ENCODE peak calls at places on chromosomes 6 and 20, in seven cellular contexts. D, P, U, I, Y, F and C are unnamed samples.

GRCh38 chr6:4351857-4352669 is 216.7 kb upstream of the ECI2 start:
- DNase-seq in D (peak), P (peak), U (no peak), I (peak), Y (no peak), F (peak), C (no peak)

GRCh38 chr6:39543117-39543516 is 182.1 kb downstream of the KIF6 start:
- DNase-seq in D (peak), P (no peak), U (no peak), I (no peak), Y (no peak), F (no peak), C (no peak)

GRCh38 chr6:22437665-22438064 is 131.7 kb upstream of the HDGFL1 start:
- DNase-seq in D (peak), P (no peak), U (no peak), I (no peak), Y (no peak), F (no peak), C (no peak)

GRCh38 chr20:13858496-13859270 is 73.9 kb downstream of the NDUFAF5 start:
- DNase-seq in D (no peak), P (no peak), U (no peak), I (no peak), Y (no peak), F (no peak), C (no peak)

GRCh38 chr6:107129370-107129925 is 14.1 kb upstream of the BEND3 start:
- DNase-seq in D (no peak), P (no peak), U (no peak), I (no peak), Y (peak), F (no peak), C (no peak)

GRCh38 chr6:38599261-38599660 is 40.5 kb downstream of the BTBD9 start:
- DNase-seq in D (no peak), P (no peak), U (no peak), I (no peak), Y (no peak), F (no peak), C (no peak)

GRCh38 chr20:34993941-34994508 is 38.4 kb downstream of the MYH7B start:
- DNase-seq in D (no peak), P (no peak), U (no peak), I (no peak), Y (no peak), F (peak), C (no peak)

GRCh38 chr6:109793015-109793414 is 101.9 kb downstream of the FIG4 start:
- DNase-seq in D (no peak), P (peak), U (no peak), I (no peak), Y (no peak), F (no peak), C (no peak)

GRCh38 chr6:31007694-31008093 is 2.6 kb upstream of the MUC22 start:
- DNase-seq in D (peak), P (peak), U (no peak), I (no peak), Y (no peak), F (no peak), C (no peak)

GRCh38 chr6:30520480-30520992 is 31.2 kb downstream of the HLA-E start:
- DNase-seq in D (no peak), P (no peak), U (no peak), I (no peak), Y (no peak), F (no peak), C (no peak)

GRCh38 chr20:51315390-51315789 is 227.1 kb downstream of the NFATC2 start:
- DNase-seq in D (no peak), P (no peak), U (no peak), I (no peak), Y (no peak), F (no peak), C (no peak)

GRCh38 chr20:51321343-51322163 is 221.0 kb downstream of the NFATC2 start:
- DNase-seq in D (no peak), P (no peak), U (no peak), I (no peak), Y (no peak), F (no peak), C (no peak)

GRCh38 chr20:51322164-51322707 is 220.3 kb downstream of the NFATC2 start:
- DNase-seq in D (no peak), P (no peak), U (no peak), I (no peak), Y (peak), F (no peak), C (no peak)

GRCh38 chr20:51319522-51319921 is 223.0 kb downstream of the NFATC2 start:
- DNase-seq in D (peak), P (no peak), U (no peak), I (no peak), Y (no peak), F (no peak), C (no peak)

DNA sequence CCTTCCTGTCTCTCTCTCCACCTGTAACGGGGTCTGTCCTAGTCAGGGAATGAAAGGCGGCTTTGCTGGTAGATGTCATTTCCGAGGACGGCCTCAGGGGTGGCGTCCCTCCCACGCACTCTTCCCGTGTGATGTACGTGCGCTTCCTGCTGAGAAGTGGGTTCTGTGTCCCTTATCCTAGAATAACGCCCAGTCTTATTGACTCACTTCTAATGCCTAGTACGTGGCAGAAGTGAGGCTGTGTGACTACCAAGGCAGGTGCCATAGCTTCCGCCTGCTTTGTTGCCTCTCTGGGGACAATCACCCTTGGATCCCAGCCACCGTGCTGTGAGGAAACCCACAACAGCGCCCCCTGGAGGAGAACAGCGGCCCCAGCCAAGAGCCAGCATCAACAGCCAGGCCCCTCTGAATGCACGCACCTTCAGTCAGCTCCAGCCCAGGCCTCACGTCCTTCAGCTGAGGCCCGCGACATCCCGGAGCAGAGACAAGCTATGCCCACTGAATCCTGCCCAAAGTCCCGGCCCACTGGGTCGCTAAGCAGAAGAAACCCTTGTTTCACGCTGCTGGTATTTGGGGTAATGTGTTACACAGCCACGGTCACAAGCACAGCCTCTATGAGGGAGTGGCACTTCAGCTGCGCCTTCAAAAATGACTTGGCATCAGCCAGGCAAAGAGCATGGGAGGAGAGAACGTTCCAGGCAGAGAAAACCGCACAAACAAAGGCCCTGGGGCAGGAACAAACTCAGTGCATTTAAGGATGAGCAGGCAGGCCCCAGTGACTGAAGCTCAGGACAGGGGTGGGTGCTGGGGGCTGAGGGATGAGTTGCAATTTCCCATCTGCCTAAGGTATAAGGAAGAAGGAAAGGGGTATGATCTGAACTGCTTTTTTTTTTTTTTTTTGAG is 224.2 kb downstream of the NFATC2 start:
- DNase-seq in D (peak), P (peak), U (peak), I (peak), Y (peak), F (peak), C (peak)
- TF ChIP-seq CTCF in D (peak), P (peak), U (peak), I (peak), Y (peak), F (peak), C (peak)

GRCh38 chr6:75876152-75876551 is 127.1 kb downstream of the MYO6 start:
- DNase-seq in D (no peak), P (no peak), U (no peak), I (no peak), Y (no peak), F (no peak), C (no peak)

GRCh38 chr6:75874224-75874623 is 125.2 kb downstream of the MYO6 start:
- DNase-seq in D (no peak), P (no peak), U (no peak), I (no peak), Y (peak), F (no peak), C (no peak)

DNA sequence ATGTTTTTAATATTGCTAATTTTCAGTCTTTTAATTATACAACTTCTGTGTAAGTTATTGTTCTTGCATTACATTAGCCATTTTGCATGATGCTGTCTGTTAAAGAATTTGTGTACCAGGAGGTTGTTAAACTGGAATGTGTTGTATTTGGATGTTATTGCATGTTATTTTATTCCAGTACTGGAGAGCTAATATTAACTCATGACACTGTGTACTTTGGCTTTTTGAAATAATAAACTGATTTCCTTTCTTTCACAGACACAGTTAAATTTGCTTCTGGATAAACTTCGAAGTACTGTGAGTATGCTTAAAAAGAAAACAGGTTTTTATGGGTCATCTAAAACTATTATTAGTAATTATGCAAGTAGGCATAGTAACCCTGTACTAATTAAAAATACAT is 121.3 kb downstream of the MYO6 start:
- DNase-seq in D (no peak), P (no peak), U (no peak), I (no peak), Y (no peak), F (no peak), C (no peak)
- H3K4me3 ChIP-seq in D (no peak), P (no peak), U (no peak), I (no peak), Y (no peak), F (no peak), C (no peak)

GRCh38 chr6:122092366-122092765 is 307.1 kb upstream of the HSF2 start:
- DNase-seq in D (no peak), P (no peak), U (no peak), I (no peak), Y (no peak), F (no peak), C (no peak)
- TF ChIP-seq CTCF in D (no peak), P (no peak), U (no peak), I (no peak), Y (no peak), F (no peak), C (no peak)

GRCh38 chr20:20452254-20452676 is 84.4 kb downstream of the INSM1 start:
- DNase-seq in D (peak), P (no peak), U (peak), I (no peak), Y (peak), F (peak), C (peak)
- H3K4me3 ChIP-seq in D (peak), P (no peak), U (no peak), I (no peak), Y (no peak), F (no peak), C (peak)

GRCh38 chr6:169302255-169302654 is 48.6 kb upstream of the THBS2 start:
- DNase-seq in D (no peak), P (no peak), U (no peak), I (no peak), Y (no peak), F (no peak), C (no peak)

DNA sequence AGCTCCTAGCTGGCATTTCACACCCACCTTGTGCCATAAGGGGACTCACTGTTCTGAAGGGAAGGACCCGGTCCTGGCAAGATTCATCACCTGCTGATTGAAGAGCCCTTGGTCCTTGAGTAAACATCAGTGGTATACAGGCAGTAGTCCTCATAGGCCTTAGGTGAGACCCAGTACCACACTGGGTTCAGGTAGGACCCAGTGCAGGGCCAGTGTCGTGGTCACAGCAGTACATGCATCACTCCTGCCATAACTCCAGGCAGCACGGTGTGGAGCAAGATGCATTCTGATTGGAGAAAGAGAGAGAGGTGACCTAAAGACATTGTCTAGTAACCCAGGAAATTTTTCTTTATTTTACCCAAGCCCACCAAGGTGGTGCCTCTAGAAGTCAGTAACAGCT is 49.1 kb upstream of the THBS2 start:
- DNase-seq in D (no peak), P (no peak), U (no peak), I (no peak), Y (no peak), F (no peak), C (no peak)
- TF ChIP-seq CTCF in D (no peak), P (no peak), U (no peak), I (no peak), Y (no peak), F (no peak), C (no peak)

GRCh38 chr6:97668716-97669115 is 385.7 kb upstream of the MMS22L start:
- DNase-seq in D (no peak), P (no peak), U (no peak), I (no peak), Y (peak), F (no peak), C (peak)

GRCh38 chr6:97665410-97665809 is 382.4 kb upstream of the MMS22L start:
- DNase-seq in D (no peak), P (no peak), U (no peak), I (no peak), Y (no peak), F (no peak), C (no peak)

GRCh38 chr6:97674802-97675201 is 391.8 kb upstream of the MMS22L start:
- DNase-seq in D (peak), P (no peak), U (no peak), I (no peak), Y (no peak), F (no peak), C (no peak)

GRCh38 chr6:97666889-97667288 is 383.9 kb upstream of the MMS22L start:
- DNase-seq in D (no peak), P (no peak), U (no peak), I (no peak), Y (no peak), F (no peak), C (no peak)

GRCh38 chr6:97669191-97669651 is 386.2 kb upstream of the MMS22L start:
- DNase-seq in D (peak), P (no peak), U (peak), I (no peak), Y (peak), F (no peak), C (peak)
- H3K4me3 ChIP-seq in D (peak), P (no peak), U (no peak), I (no peak), Y (peak), F (no peak), C (peak)

GRCh38 chr6:162852810-162853577 is 125.2 kb downstream of the PACRG start:
- DNase-seq in D (no peak), P (no peak), U (no peak), I (no peak), Y (peak), F (no peak), C (no peak)

GRCh38 chr6:162854228-162854627 is 126.5 kb downstream of the PACRG start:
- DNase-seq in D (no peak), P (no peak), U (no peak), I (no peak), Y (no peak), F (no peak), C (no peak)

GRCh38 chr6:162854734-162855191 is 127.0 kb downstream of the PACRG start:
- DNase-seq in D (no peak), P (no peak), U (peak), I (no peak), Y (peak), F (no peak), C (no peak)

GRCh38 chr6:162857321-162857720 is 129.5 kb downstream of the PACRG start:
- DNase-seq in D (no peak), P (no peak), U (no peak), I (no peak), Y (no peak), F (no peak), C (no peak)

DNA sequence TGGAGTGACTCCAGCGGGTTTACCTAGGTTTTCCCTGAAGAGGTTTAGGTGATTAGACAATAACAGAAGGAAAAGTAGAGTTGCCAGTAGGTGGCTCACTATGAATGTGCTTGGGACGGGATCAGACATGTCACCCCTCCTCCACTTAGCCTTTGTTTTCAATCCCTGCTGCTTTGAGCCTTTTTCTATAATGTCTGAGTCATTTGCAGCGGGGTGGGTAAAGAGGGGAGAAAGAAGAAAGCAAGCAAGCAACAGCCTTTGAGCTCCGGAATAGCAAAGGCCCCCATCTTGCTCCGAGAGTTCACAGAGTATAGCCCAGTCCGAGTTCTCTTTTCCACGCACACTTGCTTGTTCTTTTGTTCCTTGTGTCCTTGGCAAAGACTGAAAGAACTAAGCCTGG is 129.1 kb downstream of the PACRG start:
- DNase-seq in D (peak), P (peak), U (peak), I (peak), Y (peak), F (peak), C (peak)
- TF ChIP-seq CTCF in D (peak), P (peak), U (peak), I (peak), Y (peak), F (peak), C (peak)

DNA sequence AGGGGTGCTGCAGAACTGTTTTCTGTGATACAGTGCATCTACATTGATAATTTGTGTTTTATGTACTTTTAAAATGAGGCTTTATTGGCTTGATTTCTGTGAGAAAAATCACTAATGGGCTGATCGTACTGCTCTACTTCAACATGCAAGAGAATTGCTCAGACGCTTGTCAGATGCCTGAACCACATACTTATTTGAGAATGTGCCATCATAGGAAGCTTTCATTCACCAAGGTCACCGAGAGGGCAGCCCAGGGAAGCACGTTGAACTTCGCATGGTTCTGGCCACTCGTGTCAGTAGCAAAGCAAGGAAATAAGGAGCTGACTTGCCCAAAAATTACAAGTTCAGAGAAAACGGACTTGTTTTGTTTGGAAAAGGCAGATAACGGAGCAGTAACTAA is 168.5 kb upstream of the AKAP12 start:
- DNase-seq in D (peak), P (no peak), U (peak), I (no peak), Y (peak), F (peak), C (no peak)
- H3K4me3 ChIP-seq in D (peak), P (no peak), U (no peak), I (no peak), Y (no peak), F (no peak), C (no peak)